ENCODE peak calls at places on chromosomes 6 and 20, in four cellular contexts. One of them, this sample, is unnamed.

GRCh38 chr20:40008177-40008576 is 680.9 kb downstream of the MAFB start:
- DNase-seq in HCT116: no peak
- DNase-seq in SK-N-SH: no peak
- DNase-seq in H1: no peak
- DNase-seq in this sample: peak; percentile 13

GRCh38 chr20:47146703-47147102 is 209.8 kb downstream of the ZMYND8 start:
- DNase-seq in H1: no peak
- DNase-seq in HCT116: no peak
- DNase-seq in SK-N-SH: no peak
- DNase-seq in this sample: peak; percentile 88

GRCh38 chr6:143970827-143971226 is 37.2 kb downstream of the PLAGL1 start:
- DNase-seq in HCT116: no peak
- DNase-seq in SK-N-SH: no peak
- DNase-seq in H1: no peak
- DNase-seq in this sample: no peak

GRCh38 chr6:11172501-11173337 is 59.7 kb downstream of the NEDD9 start:
- DNase-seq in SK-N-SH: peak; percentile 63
- DNase-seq in HCT116: peak; percentile 23
- DNase-seq in H1: peak; percentile 49
- DNase-seq in this sample: peak; percentile 71

GRCh38 chr6:12136905-12137304 is 124.8 kb downstream of the HIVEP1 start:
- DNase-seq in HCT116: no peak
- DNase-seq in SK-N-SH: no peak
- DNase-seq in H1: no peak
- DNase-seq in this sample: no peak

GRCh38 chr6:22145823-22146379 is 150.9 kb downstream of the PRL start:
- DNase-seq in HCT116: no peak
- DNase-seq in SK-N-SH: peak; percentile 75
- DNase-seq in H1: peak; percentile 17
- DNase-seq in this sample: peak; percentile 48

GRCh38 chr6:33297956-33298772 is 578 bp downstream of the RGL2 start:
- DNase-seq in H1: no peak
- DNase-seq in SK-N-SH: peak; percentile 83
- DNase-seq in HCT116: peak; percentile 80
- DNase-seq in this sample: peak; percentile 98

GRCh38 chr6:138944412-138944811 is 43.6 kb downstream of the REPS1 start:
- DNase-seq in HCT116: no peak
- DNase-seq in SK-N-SH: no peak
- DNase-seq in H1: no peak
- DNase-seq in this sample: peak; percentile 2

GRCh38 chr6:163906006-163906710 is 491.6 kb downstream of the QKI start:
- DNase-seq in SK-N-SH: no peak
- DNase-seq in HCT116: no peak
- DNase-seq in H1: no peak
- DNase-seq in this sample: no peak

GRCh38 chr6:83514877-83515466 is 2.6 kb downstream of the PRSS35 start:
- DNase-seq in SK-N-SH: peak; percentile 50
- DNase-seq in HCT116: peak; percentile 57
- DNase-seq in H1: no peak
- DNase-seq in this sample: peak; percentile 70

GRCh38 chr6:74936886-74937285 is 269.0 kb downstream of the COL12A1 start:
- DNase-seq in SK-N-SH: no peak
- DNase-seq in H1: no peak
- DNase-seq in HCT116: no peak
- DNase-seq in this sample: no peak

GRCh38 chr6:166942393-166943168 is 13.8 kb downstream of the RNASET2 start:
- DNase-seq in SK-N-SH: peak; percentile 55
- DNase-seq in H1: no peak
- DNase-seq in HCT116: no peak
- DNase-seq in this sample: no peak

GRCh38 chr6:32371204-32371603 is 499 bp downstream of the TSBP1 start:
- DNase-seq in H1: no peak
- DNase-seq in HCT116: no peak
- DNase-seq in SK-N-SH: no peak
- DNase-seq in this sample: no peak

GRCh38 chr6:17099401-17100059 is 2.3 kb upstream of the STMND1 start:
- DNase-seq in SK-N-SH: no peak
- DNase-seq in H1: no peak
- DNase-seq in HCT116: no peak
- DNase-seq in this sample: no peak

GRCh38 chr6:101202975-101203374 is 190.5 kb upstream of the GRIK2 start:
- DNase-seq in H1: no peak
- DNase-seq in SK-N-SH: no peak
- DNase-seq in HCT116: no peak
- DNase-seq in this sample: no peak

GRCh38 chr6:157225575-157225995 is 97.7 kb downstream of the TMEM242 start:
- DNase-seq in HCT116: no peak
- DNase-seq in SK-N-SH: no peak
- DNase-seq in H1: no peak
- DNase-seq in this sample: no peak

GRCh38 chr6:43804550-43805223 is 34.7 kb downstream of the VEGFA start:
- DNase-seq in H1: no peak
- DNase-seq in HCT116: no peak
- DNase-seq in SK-N-SH: no peak
- DNase-seq in this sample: no peak

GRCh38 chr6:158818008-158818579 is 1.1 kb downstream of the EZR start:
- DNase-seq in H1: no peak
- DNase-seq in SK-N-SH: peak; percentile 93
- DNase-seq in HCT116: no peak
- DNase-seq in this sample: peak; percentile 83

GRCh38 chr6:125124250-125124777 is 29.3 kb upstream of the TPD52L1 start:
- DNase-seq in HCT116: peak; percentile 8
- DNase-seq in H1: no peak
- DNase-seq in SK-N-SH: no peak
- DNase-seq in this sample: no peak

GRCh38 chr20:35297153-35297552 is 4.9 kb upstream of the FAM83C start:
- DNase-seq in HCT116: no peak
- DNase-seq in SK-N-SH: no peak
- DNase-seq in H1: no peak
- DNase-seq in this sample: no peak

GRCh38 chr20:31708839-31709534 is 13.7 kb downstream of the BCL2L1 start:
- DNase-seq in HCT116: no peak
- DNase-seq in SK-N-SH: no peak
- DNase-seq in H1: no peak
- DNase-seq in this sample: no peak

GRCh38 chr6:26276841-26277648 is 88.0 kb upstream of the BTN3A2 start:
- DNase-seq in SK-N-SH: no peak
- DNase-seq in H1: no peak
- DNase-seq in HCT116: no peak
- DNase-seq in this sample: no peak

GRCh38 chr6:41733707-41734665 is 1.4 kb downstream of the TFEB start:
- DNase-seq in H1: no peak
- DNase-seq in SK-N-SH: peak; percentile 93
- DNase-seq in HCT116: peak; percentile 36
- DNase-seq in this sample: peak; percentile 82

GRCh38 chr20:22536956-22537756 is 47.2 kb downstream of the FOXA2 start:
- DNase-seq in H1: no peak
- DNase-seq in HCT116: no peak
- DNase-seq in SK-N-SH: no peak
- DNase-seq in this sample: no peak

GRCh38 chr6:69974193-69974592 is 107.8 kb downstream of the COL19A1 start:
- DNase-seq in HCT116: no peak
- DNase-seq in H1: no peak
- DNase-seq in SK-N-SH: peak; percentile 60
- DNase-seq in this sample: no peak

GRCh38 chr6:6930223-6930880 is 177.4 kb upstream of the RREB1 start:
- DNase-seq in SK-N-SH: no peak
- DNase-seq in H1: no peak
- DNase-seq in HCT116: no peak
- DNase-seq in this sample: no peak
- TF ChIP-seq JUND in SK-N-SH: no peak
- TF ChIP-seq JUND in H1: no peak
- TF ChIP-seq JUND in HCT116: no peak
- TF ChIP-seq JUND in this sample: no peak

GRCh38 chr6:115544765-115545409 is 515.8 kb downstream of the FRK start:
- DNase-seq in H1: no peak
- DNase-seq in SK-N-SH: no peak
- DNase-seq in HCT116: no peak
- DNase-seq in this sample: no peak
- TF ChIP-seq JUND in H1: no peak
- TF ChIP-seq JUND in SK-N-SH: no peak
- TF ChIP-seq JUND in HCT116: no peak
- TF ChIP-seq JUND in this sample: no peak

GRCh38 chr6:56403663-56404200 is 156.4 kb upstream of the COL21A1 start:
- DNase-seq in SK-N-SH: no peak
- DNase-seq in H1: no peak
- DNase-seq in HCT116: no peak
- DNase-seq in this sample: no peak
- TF ChIP-seq JUND in SK-N-SH: no peak
- TF ChIP-seq JUND in H1: no peak
- TF ChIP-seq JUND in HCT116: no peak
- TF ChIP-seq JUND in this sample: no peak

GRCh38 chr6:29502181-29502580 is 14.4 kb upstream of the MAS1L start:
- DNase-seq in SK-N-SH: no peak
- DNase-seq in HCT116: no peak
- DNase-seq in H1: no peak
- DNase-seq in this sample: no peak
- TF ChIP-seq JUND in SK-N-SH: no peak
- TF ChIP-seq JUND in HCT116: no peak
- TF ChIP-seq JUND in H1: no peak
- TF ChIP-seq JUND in this sample: no peak

DNA sequence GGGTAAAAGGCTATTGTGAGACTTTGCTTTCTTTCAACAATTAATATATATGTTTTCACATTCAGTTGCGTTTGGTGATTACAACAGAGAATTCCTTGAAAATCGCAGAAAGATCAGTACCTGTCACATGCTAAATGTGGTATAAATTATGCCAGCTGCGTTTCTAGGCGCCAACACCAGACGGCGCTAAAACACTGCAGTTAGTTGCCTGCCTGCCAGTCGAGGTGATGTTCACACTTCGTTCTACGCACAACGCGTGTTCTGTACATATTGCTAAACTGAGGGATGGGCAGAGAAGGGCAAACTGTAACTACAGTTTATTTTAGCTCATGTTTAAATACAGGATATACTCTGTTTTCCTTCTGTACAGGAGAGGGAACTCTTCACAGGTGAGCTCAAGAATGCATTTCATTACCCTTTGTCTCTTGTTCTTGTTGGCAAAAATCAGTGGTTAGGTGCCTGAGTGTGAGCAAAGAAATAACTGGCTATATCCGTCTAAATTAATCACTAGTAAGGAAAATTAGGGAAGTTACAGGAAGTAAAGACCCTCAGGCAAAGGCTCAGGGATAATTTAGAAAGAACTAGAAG is 100.1 kb upstream of the RGS17 start:
- DNase-seq in HCT116: peak; percentile 52
- DNase-seq in H1: peak; percentile 58
- DNase-seq in SK-N-SH: peak; percentile 51
- DNase-seq in this sample: peak; percentile 10
- TF ChIP-seq JUND in HCT116: no peak
- TF ChIP-seq JUND in H1: no peak
- TF ChIP-seq JUND in SK-N-SH: no peak
- TF ChIP-seq JUND in this sample: no peak

This sample was measured in T47D.